ENCODE peak calls at places on chromosomes 7 and 10, in eight cellular contexts. X is mammary epithelial cell, S is BJ, U is OCI-LY7, V is colonic mucosa, B is tibial artery, D is fibroblast of pulmonary artery, I is adrenal gland. F is an unnamed sample.

GRCh38 chr10:124292911-124293640 is 125.6 kb downstream of the OAT start:
- DNase-seq in B (no peak), V (no peak), D (no peak), U (no peak), I (no peak), S (no peak), X (no peak), F (no peak)

GRCh38 chr10:21174670-21175495 is 277.8 kb upstream of the NEBL start:
- DNase-seq in V (no peak), B (no peak), U (no peak), I (no peak), X (no peak), S (no peak), D (no peak), F (no peak)

GRCh38 chr10:102645388-102645740 is 1.1 kb downstream of the TRIM8 start:
- DNase-seq in I (peak; percentile 78), B (peak; percentile 87), V (peak; percentile 79), S (no peak), D (peak; percentile 57), U (peak; percentile 67), X (no peak), F (no peak)

GRCh38 chr7:140972876-140973829 is 41.6 kb downstream of the MRPS33 start:
- DNase-seq in D (no peak), V (no peak), X (no peak), I (no peak), S (no peak), U (no peak), B (no peak), F (no peak)

GRCh38 chr10:132450466-132450824 is 53.4 kb downstream of the PWWP2B start:
- DNase-seq in I (no peak), U (no peak), V (no peak), B (no peak), X (no peak), S (no peak), D (no peak), F (no peak)

GRCh38 chr7:107890493-107890961 is 456 bp upstream of the DLD start:
- DNase-seq in B (no peak), V (peak; percentile 26), X (no peak), S (no peak), I (no peak), U (no peak), D (no peak), F (peak; percentile 43)

GRCh38 chr10:44992070-44992731 is 8.5 kb upstream of the ZNF22 start:
- DNase-seq in V (peak; percentile 15), I (no peak), X (no peak), S (no peak), B (peak; percentile 43), U (no peak), D (no peak), F (peak; percentile 18)

GRCh38 chr7:3431306-3431705 is 130.3 kb downstream of the SDK1 start:
- DNase-seq in S (no peak), U (no peak), B (no peak), D (no peak), V (no peak), I (no peak), X (peak; percentile 40), F (no peak)

GRCh38 chr7:45017253-45017652 is 17.3 kb downstream of the CCM2 start:
- DNase-seq in U (no peak), S (no peak), D (no peak), I (no peak), V (no peak), X (no peak), B (no peak), F (no peak)

GRCh38 chr10:99318475-99318874 is 10.7 kb upstream of the CNNM1 start:
- DNase-seq in I (no peak), S (no peak), D (no peak), B (no peak), V (no peak), X (no peak), U (no peak), F (no peak)

GRCh38 chr7:73473636-73474035 is 40.1 kb downstream of the FZD9 start:
- DNase-seq in B (no peak), U (no peak), S (no peak), I (no peak), X (no peak), V (no peak), D (no peak), F (no peak)

GRCh38 chr10:128160335-128160734 is 34.1 kb upstream of the MKI67 start:
- DNase-seq in D (no peak), U (no peak), V (no peak), S (no peak), I (no peak), X (no peak), B (no peak), F (no peak)

GRCh38 chr7:28815369-28815927 is 142.7 kb downstream of the TRIL start:
- DNase-seq in D (no peak), X (no peak), B (peak; percentile 50), U (no peak), S (no peak), I (no peak), V (no peak), F (no peak)

GRCh38 chr7:34341331-34341730 is 316.7 kb upstream of the NPSR1 start:
- DNase-seq in U (no peak), V (no peak), I (no peak), X (peak; percentile 46), S (no peak), B (no peak), D (no peak), F (no peak)

GRCh38 chr7:66696774-66697191 is 43.8 kb upstream of the RABGEF1 start:
- DNase-seq in S (no peak), D (no peak), V (no peak), U (no peak), B (peak; percentile 32), I (no peak), X (peak; percentile 36), F (no peak)

GRCh38 chr7:23468721-23469149 is 1.6 kb downstream of the IGF2BP3 start:
- DNase-seq in X (no peak), V (no peak), U (peak; percentile 60), B (no peak), I (no peak), S (no peak), D (no peak), F (no peak)

GRCh38 chr7:132879579-132879978 is 202.3 kb downstream of the CHCHD3 start:
- DNase-seq in B (no peak), S (no peak), X (no peak), U (no peak), D (no peak), V (no peak), I (no peak), F (no peak)

GRCh38 chr10:5900247-5900646 is 10.2 kb downstream of the FBH1 start:
- DNase-seq in D (no peak), X (no peak), V (no peak), B (no peak), I (no peak), U (no peak), S (no peak), F (no peak)

GRCh38 chr7:157003445-157004049 is 6.9 kb downstream of the MNX1 start:
- DNase-seq in U (no peak), B (no peak), S (no peak), D (no peak), X (no peak), I (no peak), V (peak; percentile 88), F (no peak)

GRCh38 chr7:89887489-89887888 is 266.8 kb upstream of the STEAP1 start:
- DNase-seq in D (no peak), B (no peak), V (no peak), S (no peak), I (peak; percentile 30), X (peak; percentile 0), U (no peak), F (no peak)

GRCh38 chr7:135186841-135187253 is 16.3 kb upstream of the CYREN start:
- DNase-seq in B (no peak), D (no peak), X (no peak), I (no peak), V (no peak), U (no peak), S (no peak), F (no peak)
- H3K4me3 ChIP-seq in B (no peak overlapping the region), D (no peak overlapping the region), X (no peak overlapping the region), I (no peak overlapping the region), V (no peak overlapping the region), U (no peak overlapping the region), S (no peak overlapping the region), F (no peak overlapping the region)

DNA sequence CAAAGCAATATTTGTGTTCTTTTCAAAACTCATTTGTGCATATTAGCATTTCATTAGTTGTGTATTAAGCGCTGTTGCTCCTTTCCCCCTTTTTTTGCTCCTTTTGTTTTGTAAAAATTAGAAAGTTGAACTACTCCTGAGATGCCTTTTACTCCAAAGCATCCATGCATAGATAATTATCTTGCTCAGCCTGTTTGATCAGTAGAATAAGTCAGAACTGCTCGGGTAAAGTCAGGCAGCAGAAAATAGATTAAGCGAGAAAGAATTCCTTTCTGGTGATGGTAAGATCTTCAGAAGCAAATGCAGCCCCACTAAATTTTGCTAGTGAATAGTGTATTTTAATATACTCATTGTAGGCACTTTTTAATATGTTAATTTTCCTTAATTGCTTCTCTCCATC is 227.1 kb downstream of the TEX36 start:
- DNase-seq in V (no peak), S (no peak), B (no peak), D (no peak), X (no peak), U (no peak), I (no peak), F (no peak)
- H3K4me3 ChIP-seq in V (no peak overlapping the region), S (no peak overlapping the region), B (no peak overlapping the region), D (no peak overlapping the region), X (no peak overlapping the region), U (no peak overlapping the region), I (no peak overlapping the region), F (no peak overlapping the region)

GRCh38 chr7:150375662-150376521 is 3.2 kb upstream of the ZNF775 start:
- DNase-seq in U (no peak), I (no peak), X (no peak), B (no peak), V (peak; percentile 82), D (no peak), S (no peak), F (no peak)

GRCh38 chr7:150374472-150374871 is 4.7 kb upstream of the ZNF775 start:
- DNase-seq in S (no peak), X (no peak), U (no peak), V (no peak), I (no peak), D (no peak), B (no peak), F (no peak)

GRCh38 chr7:150377116-150377979 is 1.8 kb upstream of the ZNF775 start:
- DNase-seq in U (peak; percentile 33), V (peak; percentile 73), B (no peak), X (no peak), S (no peak), D (no peak), I (no peak), F (no peak)

GRCh38 chr7:150378115-150378852 is 846 bp upstream of the ZNF775 start:
- DNase-seq in I (no peak), X (no peak), S (no peak), D (peak; percentile 78), V (peak; percentile 85), B (peak; percentile 32), U (peak; percentile 65), F (peak; percentile 56)

GRCh38 chr7:150376560-150376959 is 2.6 kb upstream of the ZNF775 start:
- DNase-seq in B (no peak), D (no peak), S (no peak), I (no peak), U (no peak), V (no peak), X (no peak), F (no peak)
- H3K4me3 ChIP-seq in B (no peak overlapping the region), D (no peak overlapping the region), S (no peak overlapping the region), I (no peak overlapping the region), U (no peak overlapping the region), V (no peak overlapping the region), X (no peak overlapping the region), F (no peak overlapping the region)

GRCh38 chr10:117540640-117541404 is 1.7 kb upstream of the EMX2 start:
- DNase-seq in V (no peak), D (no peak), U (no peak), X (no peak), I (no peak), B (no peak), S (no peak), F (no peak)
- H3K4me3 ChIP-seq in V (no peak overlapping the region), D (peak overlapping the region; percentile 17), U (no peak overlapping the region), X (no peak overlapping the region), I (no peak overlapping the region), B (peak overlapping the region; percentile 69), S (no peak overlapping the region), F (peak overlapping the region; percentile 77)

F was measured in uterus.